ENCODE peak calls at places on chromosomes 1 and 21, in four cellular contexts. J is brain microvascular endothelial cell, F is cardiac muscle cell, S is heart right ventricle. B is an unnamed sample.

GRCh38 chr1:73910466-73910865 is 287.5 kb downstream of the LRRIQ3 start:
- DNase-seq in J (no peak), F (no peak), S (no peak), B (no peak)

GRCh38 chr1:112575154-112575804 is 43.7 kb downstream of the ST7L start:
- DNase-seq in J (peak; percentile 96), F (no peak), S (no peak), B (no peak)

GRCh38 chr1:183543619-183544204 is 46.5 kb downstream of the NCF2 start:
- DNase-seq in J (peak; percentile 66), F (peak; percentile 56), S (no peak), B (no peak)

GRCh38 chr1:119779869-119780356 is 11.2 kb upstream of the HMGCS2 start:
- DNase-seq in J (no peak), F (no peak), S (no peak), B (no peak)

GRCh38 chr1:234731371-234732085 is 121.5 kb upstream of the IRF2BP2 start:
- DNase-seq in J (peak; percentile 81), F (no peak), S (no peak), B (no peak)

GRCh38 chr21:36344931-36345330 is 24.9 kb downstream of the MORC3 start:
- DNase-seq in J (no peak), F (no peak), S (no peak), B (no peak)

GRCh38 chr1:27588256-27589232 is 15.4 kb downstream of the AHDC1 start:
- DNase-seq in J (no peak), F (no peak), S (no peak), B (no peak)

GRCh38 chr1:184412472-184412871 is 25.6 kb downstream of the C1orf21 start:
- DNase-seq in J (no peak), F (no peak), S (no peak), B (no peak)

GRCh38 chr1:247294282-247294681 is 37.4 kb downstream of the ZNF496 start:
- DNase-seq in J (peak; percentile 90), F (no peak), S (no peak), B (no peak)

DNA sequence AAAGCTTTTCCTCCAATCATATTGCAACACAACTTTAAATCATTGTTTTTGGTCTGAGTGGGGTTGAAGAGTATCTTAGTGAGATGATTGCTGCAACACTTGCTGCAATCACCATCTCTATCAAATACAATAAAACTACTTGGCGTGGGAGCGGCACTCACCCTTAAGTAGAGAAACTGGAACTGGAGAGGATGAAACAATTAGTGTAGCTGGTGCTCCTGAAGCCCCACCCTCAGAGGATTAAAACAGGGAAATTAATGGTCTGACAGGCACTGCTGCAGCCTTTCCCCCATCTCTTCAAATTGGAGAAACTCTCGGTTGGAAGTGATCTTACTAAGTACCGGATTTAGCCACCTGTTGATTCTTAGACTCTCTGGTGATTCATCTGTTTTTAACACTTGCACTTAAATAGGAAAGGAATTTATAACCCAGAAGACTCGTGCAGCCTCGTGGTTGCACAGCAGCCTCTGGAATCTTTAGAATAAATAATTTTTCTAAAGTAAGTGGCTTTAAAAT is 80.5 kb upstream of the KIF26B start:
- DNase-seq in J (no peak), F (no peak), S (no peak), B (no peak)
- H3K4me3 ChIP-seq in J (no peak overlapping the region), F (no peak overlapping the region), S (no peak overlapping the region), B (no peak overlapping the region)

DNA sequence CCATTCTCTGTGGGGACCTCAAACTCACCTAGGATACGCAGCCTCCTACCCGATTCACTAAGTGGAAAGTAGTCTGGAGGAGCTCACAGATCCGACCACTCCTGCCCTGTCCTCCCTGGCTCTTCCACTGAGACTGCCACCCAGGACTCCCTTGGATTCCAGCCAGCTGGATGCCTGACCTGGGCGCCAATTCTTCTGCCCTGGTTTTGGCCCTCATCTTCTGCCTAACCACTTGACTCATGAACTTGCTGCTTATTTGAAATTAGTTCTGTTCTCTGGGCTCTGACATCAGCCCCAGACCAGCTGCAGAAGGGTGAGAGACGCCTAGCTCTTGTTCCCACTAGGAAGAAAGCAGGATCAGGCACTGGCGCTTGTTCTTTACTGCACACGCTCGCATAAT is 48.9 kb downstream of the SLC35D1 start:
- DNase-seq in J (no peak), F (no peak), S (peak; percentile 29), B (peak; percentile 43)
- H3K36me3 ChIP-seq in J (no peaks in the 10 kb centered on the region), F (peaks cover 3% of the 10 kb centered on the region), S (peaks cover 25% of the 10 kb centered on the region), B (peaks cover 36% of the 10 kb centered on the region)

GRCh38 chr1:216224233-216224632 is 199.0 kb downstream of the USH2A start:
- DNase-seq in J (no peak), F (no peak), S (no peak), B (no peak)

GRCh38 chr1:216222302-216222701 is 200.9 kb downstream of the USH2A start:
- DNase-seq in J (no peak), F (no peak), S (no peak), B (no peak)

GRCh38 chr1:216223521-216223920 is 199.7 kb downstream of the USH2A start:
- DNase-seq in J (no peak), F (peak; percentile 10), S (no peak), B (no peak)

GRCh38 chr1:216216304-216216703 is 206.9 kb downstream of the USH2A start:
- DNase-seq in J (no peak), F (no peak), S (no peak), B (no peak)

DNA sequence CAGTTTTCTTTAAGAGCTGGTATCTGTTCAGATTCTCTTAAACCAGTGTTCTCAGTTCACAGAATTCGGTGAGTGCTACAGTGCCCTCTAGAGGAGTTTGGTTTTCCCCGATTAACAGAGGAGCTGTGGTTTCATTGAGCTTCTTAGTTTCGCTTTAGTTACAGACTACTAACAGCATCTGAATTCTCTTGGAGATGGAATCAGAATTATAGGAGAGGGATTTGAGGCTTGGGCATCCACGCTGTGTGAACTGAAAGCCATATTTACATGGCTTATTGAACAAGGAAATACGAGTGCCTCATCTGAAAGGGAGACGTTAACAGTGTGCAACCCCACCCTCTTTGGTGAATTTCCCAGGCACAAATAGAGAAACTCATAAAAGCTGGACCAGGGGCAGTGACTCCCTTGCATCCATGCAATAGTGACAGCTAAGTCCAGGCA is 202.0 kb downstream of the USH2A start:
- DNase-seq in J (peak; percentile 70), F (peak; percentile 82), S (no peak), B (no peak)
- H3K4me3 ChIP-seq in J (peak overlapping the region; percentile 47), F (peak overlapping the region; percentile 6), S (peak overlapping the region; percentile 36), B (peak overlapping the region; percentile 53)

DNA sequence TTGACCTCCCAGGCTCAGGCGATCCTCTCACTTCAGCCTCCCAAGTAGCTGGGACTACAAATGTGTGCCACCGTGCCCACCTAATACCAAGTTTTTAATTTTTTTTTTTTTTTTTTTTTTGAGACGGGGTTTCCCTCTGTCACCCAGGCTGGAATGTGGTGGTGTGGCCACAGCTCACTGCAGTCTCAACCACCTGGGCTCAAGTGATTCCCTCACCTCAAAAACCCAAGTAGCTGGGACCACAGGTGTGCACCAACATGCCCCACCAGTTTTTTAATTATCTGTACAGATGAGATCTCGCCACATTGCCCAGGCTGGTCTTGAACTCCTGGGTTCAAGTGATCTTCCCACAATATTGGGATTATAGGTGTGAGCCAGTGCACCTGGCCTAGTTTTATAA is 22.7 kb downstream of the PTP4A2 start:
- DNase-seq in J (no peak), F (no peak), S (no peak), B (no peak)
- H3K36me3 ChIP-seq in J (peaks cover 42% of the 10 kb centered on the region), F (peaks cover 20% of the 10 kb centered on the region), S (peaks cover 77% of the 10 kb centered on the region), B (peaks cover 13% of the 10 kb centered on the region)

DNA sequence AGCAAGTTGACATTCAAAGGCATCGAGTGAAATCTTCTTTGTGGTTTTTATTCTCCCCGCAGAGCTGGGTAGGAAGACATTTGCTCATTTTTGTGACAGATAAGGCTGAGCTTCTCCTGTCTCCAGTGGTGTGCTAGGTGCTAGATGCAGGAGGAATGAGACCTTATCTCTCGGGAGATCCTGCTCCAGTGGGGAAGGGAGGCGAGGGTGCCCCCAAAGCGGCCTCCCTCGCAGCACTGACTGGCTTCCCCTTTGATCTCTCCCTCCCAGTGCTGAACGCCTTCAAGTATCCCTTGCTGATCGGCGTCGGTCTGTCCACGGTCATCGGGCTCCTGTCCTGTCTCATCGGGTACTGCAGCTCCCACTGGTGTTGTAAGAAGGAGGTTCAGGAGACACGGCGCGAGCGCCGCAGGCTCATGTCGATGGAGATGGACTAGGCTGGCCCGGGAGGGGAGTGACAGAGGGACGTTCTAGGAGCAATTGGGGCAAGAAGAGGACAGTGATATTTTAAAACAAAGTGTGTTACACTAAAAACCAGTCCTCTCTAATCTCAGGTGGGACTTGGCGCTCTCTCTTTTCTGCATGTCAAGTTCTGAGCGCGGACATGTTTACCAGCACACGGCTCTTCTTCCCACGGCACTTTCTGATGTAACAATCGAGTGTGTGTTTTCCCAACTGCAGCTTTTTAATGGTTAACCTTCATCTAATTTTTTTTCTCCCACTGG is 14.9 kb upstream of the CD101 start:
- DNase-seq in J (no peak), F (no peak), S (no peak), B (no peak)
- H3K4me3 ChIP-seq in J (no peak overlapping the region), F (no peak overlapping the region), S (no peak overlapping the region), B (no peak overlapping the region)

DNA sequence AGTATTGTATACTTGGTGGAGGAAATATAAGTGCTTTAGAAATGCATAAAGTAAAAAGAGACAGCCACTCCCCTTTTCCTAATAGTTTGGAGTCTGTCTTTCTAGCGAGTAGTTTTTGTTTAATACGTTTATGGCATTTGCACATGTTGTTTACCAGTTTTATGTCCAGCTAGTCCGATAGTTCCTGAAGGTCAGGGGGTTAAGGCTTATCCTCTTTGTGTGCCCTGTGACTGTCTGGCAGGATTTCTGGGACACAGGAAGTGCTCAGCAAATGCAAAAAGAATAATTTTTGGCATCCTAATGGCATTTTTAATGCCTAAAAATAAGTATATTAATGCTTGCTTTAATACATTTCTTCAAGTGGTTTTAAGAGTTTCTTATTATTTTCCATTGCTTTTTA is 58.4 kb downstream of the DYRK1A start:
- DNase-seq in J (no peak), F (no peak), S (no peak), B (no peak)
- H3K36me3 ChIP-seq in J (no peaks in the 10 kb centered on the region), F (peaks cover 4% of the 10 kb centered on the region), S (peaks cover 5% of the 10 kb centered on the region), B (peaks cover 12% of the 10 kb centered on the region)

GRCh38 chr1:9440763-9441194 is 98.5 kb upstream of the SLC25A33 start:
- DNase-seq in J (no peak), F (no peak), S (peak; percentile 59), B (peak; percentile 73)

GRCh38 chr1:9439074-9439761 is 100.0 kb upstream of the SLC25A33 start:
- DNase-seq in J (no peak), F (no peak), S (no peak), B (no peak)

GRCh38 chr1:9440261-9440660 is 99.0 kb upstream of the SLC25A33 start:
- DNase-seq in J (no peak), F (no peak), S (no peak), B (no peak)

GRCh38 chr1:9437931-9438330 is 101.3 kb upstream of the SLC25A33 start:
- DNase-seq in J (no peak), F (no peak), S (peak; percentile 31), B (peak; percentile 55)

GRCh38 chr1:9438431-9439073 is 100.7 kb upstream of the SLC25A33 start:
- DNase-seq in J (peak; percentile 80), F (no peak), S (peak; percentile 26), B (no peak)
- H3K4me3 ChIP-seq in J (no peak overlapping the region), F (no peak overlapping the region), S (no peak overlapping the region), B (no peak overlapping the region)

B was measured in heart left ventricle.